ENCODE peak calls at places on chromosomes 7 and 10, in five cellular contexts. S is CD4-positive, alpha-beta memory T cell; D is choroid plexus epithelial cell; T is stimulated activated CD8-positive, alpha-beta memory T cell treated with anti-CD3 and anti-CD28 coated beads, Interleukin-2, amount 100 ng/mL, for 48 hours; O is substantia nigra. V is an unnamed sample.
A peak's percentile ranks its signal among the peaks of the same experiment; 100 is the strongest.

GRCh38 chr10:77526861-77527617 is 110.6 kb downstream of the KCNMA1 start:
- DNase-seq in S (no peak), D (no peak), T (no peak), O (no peak), V (no peak)

GRCh38 chr10:133362846-133363245 is 5.0 kb upstream of the FUOM start:
- DNase-seq in S (no peak), D (no peak), T (no peak), O (no peak), V (no peak)

GRCh38 chr10:62433181-62433692 is 59.1 kb downstream of the ZNF365 start:
- DNase-seq in S (no peak), D (peak; percentile 86), T (peak; percentile 50), O (no peak), V (no peak)

GRCh38 chr7:49001610-49002033 is 77.3 kb downstream of the CDC14C start:
- DNase-seq in S (no peak), D (peak; percentile 1), T (no peak), O (no peak), V (no peak)

GRCh38 chr7:111312966-111313365 is 222.0 kb downstream of the LRRN3 start:
- DNase-seq in S (no peak), D (peak; percentile 38), T (no peak), O (no peak), V (no peak)

GRCh38 chr7:147640821-147641220 is 949.7 kb upstream of the C7orf33 start:
- DNase-seq in S (no peak), D (no peak), T (no peak), O (no peak), V (no peak)

GRCh38 chr10:77989081-77989724 is 40.1 kb downstream of the POLR3A start:
- DNase-seq in S (no peak), D (no peak), T (no peak), O (no peak), V (no peak)

GRCh38 chr10:33871557-33871956 is 537.1 kb upstream of the NRP1 start:
- DNase-seq in S (no peak), D (no peak), T (no peak), O (no peak), V (no peak)

GRCh38 chr7:35889001-35889400 is 88.1 kb downstream of the SEPTIN7 start:
- DNase-seq in S (no peak), D (no peak), T (no peak), O (no peak), V (no peak)

GRCh38 chr10:52616420-52616764 is 156.2 kb downstream of the MBL2 start:
- DNase-seq in S (no peak), D (no peak), T (no peak), O (no peak), V (no peak)